ENCODE peak calls at places on chromosomes 1 and 21, in nine cellular contexts. R is left lung, N is IMR-90, C is stomach, X is AG04450, W is Peyer's patch, F is astrocyte of the cerebellum, Z is choroid plexus epithelial cell, G is lung. E is an unnamed sample.

GRCh38 chr1:54542120-54542961 is 5.7 kb upstream of the ACOT11 start:
- DNase-seq in C (peak; percentile 78), R (peak; percentile 92), X (no peak), W (peak; percentile 92), N (peak; percentile 50), G (peak; percentile 56), F (no peak), Z (peak; percentile 83), E (no peak)

GRCh38 chr21:45366931-45367401 is 38.0 kb upstream of the COL18A1 start:
- DNase-seq in W (peak; percentile 60), X (peak; percentile 93), F (peak; percentile 85), G (no peak), N (peak; percentile 98), Z (peak; percentile 93), R (peak; percentile 81), C (peak; percentile 50), E (peak; percentile 85)

GRCh38 chr1:164765993-164766720 is 207.2 kb downstream of the PBX1 start:
- DNase-seq in R (no peak), G (no peak), F (no peak), Z (peak; percentile 80), W (no peak), X (no peak), C (no peak), N (peak; percentile 41), E (no peak)

GRCh38 chr21:38789275-38789674 is 16.5 kb upstream of the ETS2 start:
- DNase-seq in N (no peak), Z (no peak), C (no peak), G (no peak), R (no peak), F (no peak), W (no peak), X (no peak), E (no peak)

GRCh38 chr1:233790662-233791371 is 113.7 kb upstream of the SLC35F3 start:
- DNase-seq in G (no peak), X (peak; percentile 3), W (no peak), C (peak; percentile 28), Z (peak; percentile 77), N (peak; percentile 34), R (no peak), F (peak; percentile 39), E (peak; percentile 24)

GRCh38 chr21:34881421-34881820 is 167.7 kb downstream of the RUNX1 start:
- DNase-seq in W (no peak), C (no peak), X (no peak), G (no peak), F (no peak), Z (peak; percentile 89), R (no peak), N (peak; percentile 84), E (no peak)

GRCh38 chr1:153386500-153386901 is 4.4 kb downstream of the S100A8 start:
- DNase-seq in W (no peak), C (peak; percentile 29), Z (no peak), F (no peak), N (no peak), G (peak; percentile 58), X (no peak), R (no peak), E (no peak)

GRCh38 chr1:162724583-162725120 is 65.8 kb upstream of the HSD17B7 start:
- DNase-seq in R (no peak), N (no peak), X (no peak), C (no peak), G (no peak), W (no peak), Z (no peak), F (no peak), E (no peak)

GRCh38 chr1:13662498-13662897 is 37.5 kb upstream of the PRDM2 start:
- DNase-seq in F (no peak), W (no peak), Z (peak; percentile 69), C (no peak), G (no peak), N (no peak), X (no peak), R (no peak), E (peak; percentile 23)

GRCh38 chr1:54487571-54488050 is 60.4 kb upstream of the ACOT11 start:
- DNase-seq in N (no peak), F (no peak), W (peak; percentile 64), C (no peak), R (no peak), X (no peak), G (no peak), Z (no peak), E (no peak)

GRCh38 chr1:20448626-20449215 is 37.3 kb downstream of the CAMK2N1 start:
- DNase-seq in X (no peak), G (no peak), W (no peak), C (no peak), F (no peak), N (no peak), Z (no peak), R (no peak), E (no peak)

GRCh38 chr1:187203257-187203656 is 374.5 kb downstream of the PLA2G4A start:
- DNase-seq in R (no peak), G (no peak), W (no peak), C (no peak), N (peak; percentile 45), F (peak; percentile 22), X (no peak), Z (peak; percentile 57), E (no peak)

GRCh38 chr1:153688736-153689328 is 10.3 kb downstream of the NPR1 start:
- DNase-seq in F (no peak), G (no peak), Z (no peak), C (no peak), X (no peak), W (no peak), N (no peak), R (peak; percentile 43), E (no peak)

GRCh38 chr21:41848971-41849580 is 30.1 kb downstream of the PRDM15 start:
- DNase-seq in N (no peak), F (no peak), R (peak; percentile 66), Z (no peak), W (no peak), C (no peak), G (no peak), X (no peak), E (no peak)

GRCh38 chr1:168408531-168409242 is 128.0 kb downstream of the TBX19 start:
- DNase-seq in W (no peak), G (no peak), X (no peak), C (no peak), N (peak; percentile 22), Z (peak; percentile 21), F (peak; percentile 26), R (no peak), E (no peak)

GRCh38 chr1:37461698-37462436 is 12.5 kb upstream of the ZC3H12A start:
- DNase-seq in W (no peak), G (no peak), C (no peak), Z (no peak), F (no peak), X (no peak), N (no peak), R (no peak), E (no peak)

GRCh38 chr1:47243910-47244309 is 11.9 kb upstream of the TAL1 start:
- DNase-seq in W (no peak), N (no peak), R (no peak), C (no peak), G (no peak), F (no peak), Z (no peak), X (no peak), E (no peak)

GRCh38 chr1:19645544-19646252 is 1.6 kb downstream of the NBL1 start:
- DNase-seq in F (no peak), G (no peak), Z (peak; percentile 52), X (no peak), C (no peak), R (no peak), N (peak; percentile 28), W (no peak), E (no peak)

GRCh38 chr1:212760126-212760823 is 31.3 kb downstream of the NSL1 start:
- DNase-seq in F (no peak), C (no peak), Z (no peak), X (no peak), W (no peak), R (peak; percentile 34), N (no peak), G (no peak), E (no peak)

GRCh38 chr1:230074270-230074669 is 7.2 kb downstream of the GALNT2 start:
- DNase-seq in F (no peak), C (no peak), G (no peak), N (no peak), W (no peak), R (no peak), Z (no peak), X (no peak), E (no peak)
- TF ChIP-seq CTCF in F (no peak), C (no peak), G (no peak), N (no peak), W (no peak), R (no peak), Z (peak; percentile 23), X (no peak), E (no peak)

DNA sequence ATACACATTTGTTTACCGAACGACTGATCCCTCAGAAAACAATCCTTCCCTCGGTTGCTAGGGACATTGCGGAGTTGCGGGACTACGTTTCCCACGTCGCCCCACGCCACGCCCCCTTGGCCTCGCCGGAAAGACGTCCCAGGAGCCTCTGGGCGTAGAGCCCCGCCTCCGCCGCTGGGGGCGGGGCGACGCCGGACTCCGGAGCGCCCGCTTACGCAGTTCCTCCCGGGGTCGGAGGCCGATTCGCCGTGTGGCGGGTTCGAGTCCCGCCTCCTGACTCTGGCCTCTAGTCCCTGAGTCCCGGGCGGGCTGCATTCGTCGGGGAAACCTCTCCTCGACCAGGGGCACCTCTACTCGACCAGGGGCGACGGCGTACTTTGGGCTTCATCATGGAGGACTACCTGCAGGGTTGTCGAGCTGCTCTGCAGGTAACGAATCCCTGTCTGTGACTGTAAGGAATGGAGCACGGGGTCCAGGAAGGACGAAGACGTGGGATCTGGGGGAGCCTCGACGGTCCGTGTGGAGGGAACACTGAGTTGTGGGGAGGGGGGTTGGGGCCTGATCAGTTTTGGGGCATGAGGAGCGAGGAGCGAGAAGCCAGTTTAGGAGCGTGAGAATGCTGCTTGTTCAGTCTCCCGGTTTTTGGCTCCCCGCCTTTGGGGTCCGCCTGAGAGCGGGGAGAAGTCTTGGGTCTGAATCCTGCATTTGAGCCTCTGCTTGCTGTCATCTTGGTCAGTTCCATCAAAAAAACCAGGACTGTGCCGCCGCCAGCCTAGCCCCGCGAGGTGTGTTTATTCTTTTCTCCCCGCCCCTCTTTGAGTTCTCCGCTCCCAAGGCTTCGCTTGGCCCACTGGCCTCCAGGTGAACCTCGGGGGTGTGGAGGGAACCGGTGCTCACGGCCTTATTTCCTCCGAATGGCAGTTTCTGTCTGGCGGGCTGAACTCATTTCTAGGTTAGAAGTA is at the start of gene PRUNE1:
- DNase-seq in C (peak; percentile 97), Z (peak; percentile 98), G (peak; percentile 96), N (peak; percentile 94), W (peak; percentile 98), F (peak; percentile 88), R (peak; percentile 99), X (peak; percentile 88), E (peak; percentile 93)
- TF ChIP-seq CTCF in C (no peak), Z (no peak), G (no peak), N (no peak), W (peak; percentile 11), F (no peak), R (no peak), X (no peak), E (no peak)

GRCh38 chr1:50047916-50048694 is 24.4 kb upstream of the AGBL4 start:
- DNase-seq in Z (no peak), X (no peak), R (peak; percentile 79), G (no peak), F (no peak), W (peak; percentile 48), C (no peak), N (no peak), E (no peak)
- TF ChIP-seq CTCF in Z (no peak), X (no peak), R (no peak), G (no peak), F (peak; percentile 51), W (no peak), C (no peak), N (no peak), E (no peak)

GRCh38 chr1:204366759-204367158 is 7.0 kb upstream of the PLEKHA6 start:
- DNase-seq in C (no peak), X (no peak), R (no peak), Z (no peak), F (no peak), W (no peak), N (no peak), G (no peak), E (no peak)
- TF ChIP-seq CTCF in C (no peak), X (peak; percentile 56), R (no peak), Z (peak; percentile 68), F (peak; percentile 49), W (peak; percentile 13), N (peak; percentile 52), G (no peak), E (peak; percentile 45)